ENCODE peak calls at places on chromosome 6, in six cellular contexts. U, H, M, O, W and C are unnamed samples.

GRCh38 chr6:32050562-32050961 is 12.3 kb downstream of the CYP21A2 start:
- DNase-seq in O (no peak), U (no peak), H (no peak), M (no peak), W (no peak), C (peak)

GRCh38 chr6:11278207-11278559 is 45.7 kb upstream of the NEDD9 start:
- DNase-seq in M (no peak), W (no peak), U (peak), H (no peak), O (no peak), C (no peak)

GRCh38 chr6:7879579-7879978 is 31.0 kb downstream of the TXNDC5 start:
- DNase-seq in O (no peak), H (no peak), M (no peak), U (no peak), W (peak), C (no peak)

GRCh38 chr6:98946877-98947410 is 802 bp downstream of the FBXL4 start:
- DNase-seq in M (peak), H (peak), U (no peak), W (no peak), O (peak), C (peak)

GRCh38 chr6:91031581-91031980 is 444.7 kb upstream of the MAP3K7 start:
- DNase-seq in U (no peak), H (no peak), O (no peak), W (no peak), M (no peak), C (no peak)

GRCh38 chr6:77362055-77362454 is 101.2 kb downstream of the HTR1B start:
- DNase-seq in O (no peak), W (no peak), M (no peak), H (no peak), U (no peak), C (no peak)

GRCh38 chr6:33075568-33076405 is at the start of gene HLA-DPB1:
- DNase-seq in U (peak), O (no peak), H (peak), M (no peak), W (peak), C (no peak)

GRCh38 chr6:120200853-120201252 is 851.3 kb upstream of the MAN1A1 start:
- DNase-seq in W (no peak), U (no peak), H (no peak), O (no peak), M (no peak), C (no peak)

GRCh38 chr6:113591896-113592827 is 265.0 kb upstream of the MARCKS start:
- DNase-seq in O (no peak), U (no peak), M (no peak), H (peak), W (peak), C (no peak)

GRCh38 chr6:5827061-5828037 is 179.4 kb downstream of the NRN1 start:
- DNase-seq in M (no peak), U (no peak), O (no peak), H (no peak), W (no peak), C (no peak)

GRCh38 chr6:81485395-81485794 is 267.1 kb downstream of the TENT5A start:
- DNase-seq in O (no peak), H (no peak), M (no peak), U (no peak), W (no peak), C (no peak)

GRCh38 chr6:32602403-32602802 is 12.8 kb upstream of the HLA-DRB1 start:
- DNase-seq in M (no peak), U (no peak), H (no peak), W (no peak), O (no peak), C (no peak)

GRCh38 chr6:47495954-47496545 is 18.5 kb downstream of the CD2AP start:
- DNase-seq in M (no peak), W (no peak), U (no peak), H (no peak), O (no peak), C (no peak)

GRCh38 chr6:47489995-47490394 is 12.4 kb downstream of the CD2AP start:
- DNase-seq in M (no peak), U (no peak), H (no peak), W (no peak), O (no peak), C (no peak)

GRCh38 chr6:47496935-47497579 is 19.5 kb downstream of the CD2AP start:
- DNase-seq in M (no peak), O (no peak), W (no peak), U (no peak), H (no peak), C (no peak)

GRCh38 chr6:47492355-47492754 is 14.8 kb downstream of the CD2AP start:
- DNase-seq in H (no peak), O (no peak), W (no peak), U (no peak), M (no peak), C (no peak)

DNA sequence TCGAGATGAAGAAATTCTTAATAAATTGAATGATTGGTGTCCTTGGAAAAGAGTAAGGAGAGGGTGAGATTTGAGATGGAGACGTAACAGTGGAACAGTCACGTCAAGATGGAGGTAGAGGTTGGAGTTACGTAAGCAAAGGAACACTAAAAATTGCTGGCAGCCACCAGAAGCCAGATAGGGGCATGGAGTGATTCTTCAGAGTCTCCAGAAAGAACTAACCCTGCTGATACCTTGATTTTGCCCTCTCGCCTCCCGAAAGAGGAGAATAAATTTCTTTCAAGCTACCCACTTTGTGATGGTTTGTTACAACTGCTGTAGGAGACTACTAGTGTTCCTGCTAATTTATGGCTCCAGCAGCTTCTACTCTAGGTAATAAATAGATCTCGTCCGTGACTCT is 17.6 kb downstream of the CD2AP start:
- DNase-seq in O (no peak), W (no peak), M (no peak), U (no peak), H (no peak), C (no peak)
- H3K27ac ChIP-seq in O (no peak), W (no peak), M (no peak), U (no peak), H (no peak), C (no peak)

DNA sequence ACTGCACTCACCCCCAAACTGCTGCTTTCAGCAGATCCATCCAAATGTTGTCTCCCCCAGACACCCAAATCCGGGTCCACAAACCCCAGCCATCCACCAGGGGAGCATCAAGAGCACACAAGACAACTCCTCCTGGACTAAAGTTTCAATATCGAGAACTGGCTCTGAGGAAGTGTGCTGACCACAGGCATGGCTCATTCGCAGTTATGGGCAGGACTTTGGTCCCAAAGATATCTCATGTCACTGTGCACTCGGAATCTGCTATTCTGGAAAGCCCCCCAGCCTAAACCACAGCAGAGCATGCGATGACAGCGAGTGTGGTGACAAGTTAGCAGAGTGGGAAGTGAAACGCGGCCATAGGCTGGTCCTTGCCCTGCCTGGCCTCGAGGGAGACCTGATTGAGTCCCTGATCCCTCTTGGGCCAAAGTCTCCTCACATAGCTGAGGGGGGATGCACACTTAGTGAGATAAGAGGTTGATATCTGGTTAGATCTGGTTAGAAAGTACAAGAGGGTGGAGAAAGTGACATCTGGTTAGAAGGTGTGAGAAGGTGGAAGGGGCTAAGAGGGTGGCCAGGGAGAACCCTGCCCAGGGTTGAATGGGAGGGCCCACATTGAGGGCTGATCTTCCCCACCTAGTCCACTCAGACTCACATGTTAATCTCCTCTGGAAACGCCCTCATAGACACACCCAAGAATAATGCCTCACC is 149.7 kb downstream of the MRPL14 start:
- DNase-seq in M (no peak), O (no peak), U (no peak), H (no peak), W (no peak), C (no peak)
- H3K27ac ChIP-seq in M (no peak), O (no peak), U (no peak), H (no peak), W (no peak), C (no peak)

DNA sequence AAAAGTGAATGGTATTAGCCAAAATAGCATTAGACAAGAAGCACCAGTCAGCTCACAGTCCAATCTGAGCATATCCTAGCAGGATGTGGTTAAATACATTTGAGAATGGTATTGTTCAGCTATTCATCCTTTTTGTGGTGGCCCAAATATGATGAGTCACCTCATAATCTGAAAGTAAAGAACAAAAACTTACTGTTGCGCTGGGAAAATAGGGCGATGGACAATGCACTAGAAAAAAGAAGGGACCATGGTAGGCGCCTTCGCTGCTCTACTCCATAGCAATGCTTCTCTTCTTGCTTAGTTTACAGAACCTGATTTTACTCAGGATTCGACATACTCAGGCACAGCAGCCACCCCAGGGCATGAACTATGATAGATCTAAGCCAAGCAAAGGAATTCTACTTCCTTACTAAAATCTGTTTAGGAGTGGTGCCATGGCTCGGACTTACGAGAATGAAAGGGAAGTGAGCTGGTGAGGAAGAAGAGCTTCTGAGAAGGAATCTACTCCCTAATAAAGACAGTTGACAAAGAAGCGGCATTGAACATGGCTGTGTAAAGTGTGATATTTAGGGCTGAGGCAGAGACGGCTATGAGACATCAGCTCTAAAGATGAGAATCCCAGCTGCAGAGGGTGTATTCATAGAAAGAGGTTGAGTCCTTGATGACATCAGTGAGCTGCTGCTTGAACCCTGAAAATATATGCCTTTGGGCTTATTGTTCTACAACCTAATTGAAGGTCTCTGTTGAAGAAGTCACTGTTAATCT is 16.6 kb upstream of the FBXO9 start:
- DNase-seq in H (peak), U (peak), W (peak), M (no peak), O (no peak), C (no peak)
- H3K27ac ChIP-seq in H (no peak), U (peak), W (peak), M (no peak), O (no peak), C (no peak)

GRCh38 chr6:4100655-4101054 is 21.7 kb upstream of the FAM217A start:
- DNase-seq in M (no peak), W (no peak), U (no peak), O (no peak), H (no peak), C (no peak)

GRCh38 chr6:4102687-4103244 is 23.8 kb upstream of the FAM217A start:
- DNase-seq in W (no peak), H (no peak), M (no peak), O (no peak), U (no peak), C (no peak)

GRCh38 chr6:4103929-4104328 is 25.0 kb upstream of the FAM217A start:
- DNase-seq in W (no peak), M (no peak), H (peak), U (peak), O (no peak), C (no peak)

GRCh38 chr6:4105980-4106536 is 27.1 kb upstream of the FAM217A start:
- DNase-seq in U (no peak), O (no peak), W (no peak), H (no peak), M (no peak), C (no peak)

DNA sequence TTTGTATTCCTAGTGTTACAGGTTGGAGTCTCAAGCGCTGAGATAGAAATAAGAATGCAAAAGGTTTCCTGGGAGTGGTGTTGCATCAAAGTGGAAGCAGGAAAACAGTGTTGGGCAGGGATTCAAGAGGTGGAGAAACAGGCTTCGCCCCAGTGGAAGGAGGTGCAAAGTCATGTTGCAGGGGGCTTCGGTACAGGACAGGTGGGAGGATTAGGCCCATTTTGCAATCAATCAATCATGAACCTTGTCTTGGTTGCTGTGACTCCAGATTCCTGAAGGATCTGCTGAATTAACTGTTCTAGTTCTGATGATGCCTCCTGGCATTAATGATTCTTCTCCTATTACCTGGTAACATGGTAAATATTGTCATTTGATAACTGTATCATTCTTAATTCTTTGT is 22.4 kb upstream of the FAM217A start:
- DNase-seq in O (no peak), W (no peak), M (no peak), U (no peak), H (no peak), C (no peak)
- H3K27ac ChIP-seq in O (no peak), W (no peak), M (peak), U (no peak), H (no peak), C (no peak)